ENCODE peak calls at places on chromosomes 3 and 15, in six cellular contexts. C is mesenchymal stem cell, S is IMR-90, T is trophoblast cell, L is H1, E is neuronal stem cell. R is an unnamed sample.
A peak's percentile ranks its signal among the peaks of the same experiment; 100 is the strongest.

GRCh38 chr15:70596354-70597055 is 166.9 kb downstream of the UACA start:
- DNase-seq in S (peak; percentile 91), E (no peak), C (peak; percentile 88), T (no peak), L (no peak), R (no peak)

GRCh38 chr3:66036586-66037061 is 2.1 kb downstream of the MAGI1 start:
- DNase-seq in S (peak; percentile 50), L (no peak), C (peak; percentile 85), E (no peak), T (peak; percentile 6), R (peak; percentile 91)

GRCh38 chr15:77002954-77003912 is 8.3 kb downstream of the PSTPIP1 start:
- DNase-seq in C (no peak), T (peak; percentile 29), E (no peak), L (no peak), S (no peak), R (no peak)

GRCh38 chr15:86167816-86168215 is 88.1 kb downstream of the AGBL1 start:
- DNase-seq in C (no peak), T (no peak), S (no peak), E (no peak), L (no peak), R (no peak)

GRCh38 chr15:67825880-67826716 is 789 bp downstream of the SKOR1 start:
- DNase-seq in E (no peak), S (no peak), L (no peak), C (no peak), T (no peak), R (no peak)

GRCh38 chr15:90620379-90621134 is 90.8 kb downstream of the CRTC3 start:
- DNase-seq in T (no peak), E (no peak), C (no peak), L (no peak), S (no peak), R (no peak)

GRCh38 chr15:94008101-94009080 is 223.0 kb upstream of the MCTP2 start:
- DNase-seq in C (peak; percentile 14), T (no peak), S (peak; percentile 26), E (no peak), L (no peak), R (peak; percentile 11)

GRCh38 chr15:39582977-39583585 is 2.2 kb downstream of the THBS1 start:
- DNase-seq in E (no peak), S (no peak), L (no peak), T (no peak), C (no peak), R (no peak)

GRCh38 chr15:71294636-71295241 is 179.5 kb downstream of the THSD4 start:
- DNase-seq in E (no peak), S (peak; percentile 91), C (peak; percentile 65), L (no peak), T (peak; percentile 92), R (no peak)

GRCh38 chr3:30672287-30672735 is 65.9 kb downstream of the TGFBR2 start:
- DNase-seq in L (no peak), S (no peak), E (no peak), T (peak; percentile 43), C (no peak), R (no peak)

GRCh38 chr15:77834276-77834990 is 201.7 kb upstream of the LINGO1 start:
- DNase-seq in S (no peak), T (no peak), E (no peak), C (no peak), L (no peak), R (no peak)

GRCh38 chr3:5001135-5001534 is 21.9 kb downstream of the BHLHE40 start:
- DNase-seq in E (no peak), C (no peak), S (no peak), T (no peak), L (no peak), R (no peak)

GRCh38 chr3:110932515-110933095 is 139.0 kb upstream of the NECTIN3 start:
- DNase-seq in C (no peak), S (peak; percentile 16), L (no peak), E (no peak), T (no peak), R (peak; percentile 25)

GRCh38 chr3:72010044-72010443 is 225.1 kb upstream of the PROK2 start:
- DNase-seq in L (no peak), S (no peak), C (no peak), E (no peak), T (no peak), R (no peak)

GRCh38 chr15:84816694-84817460 is at the start of gene ALPK3:
- DNase-seq in L (no peak), C (peak; percentile 46), E (peak; percentile 33), T (peak; percentile 54), S (no peak), R (peak; percentile 83)

GRCh38 chr15:61086001-61086400 is 143.1 kb downstream of the RORA start:
- DNase-seq in L (no peak), T (no peak), S (no peak), C (no peak), E (no peak), R (peak; percentile 44)

DNA sequence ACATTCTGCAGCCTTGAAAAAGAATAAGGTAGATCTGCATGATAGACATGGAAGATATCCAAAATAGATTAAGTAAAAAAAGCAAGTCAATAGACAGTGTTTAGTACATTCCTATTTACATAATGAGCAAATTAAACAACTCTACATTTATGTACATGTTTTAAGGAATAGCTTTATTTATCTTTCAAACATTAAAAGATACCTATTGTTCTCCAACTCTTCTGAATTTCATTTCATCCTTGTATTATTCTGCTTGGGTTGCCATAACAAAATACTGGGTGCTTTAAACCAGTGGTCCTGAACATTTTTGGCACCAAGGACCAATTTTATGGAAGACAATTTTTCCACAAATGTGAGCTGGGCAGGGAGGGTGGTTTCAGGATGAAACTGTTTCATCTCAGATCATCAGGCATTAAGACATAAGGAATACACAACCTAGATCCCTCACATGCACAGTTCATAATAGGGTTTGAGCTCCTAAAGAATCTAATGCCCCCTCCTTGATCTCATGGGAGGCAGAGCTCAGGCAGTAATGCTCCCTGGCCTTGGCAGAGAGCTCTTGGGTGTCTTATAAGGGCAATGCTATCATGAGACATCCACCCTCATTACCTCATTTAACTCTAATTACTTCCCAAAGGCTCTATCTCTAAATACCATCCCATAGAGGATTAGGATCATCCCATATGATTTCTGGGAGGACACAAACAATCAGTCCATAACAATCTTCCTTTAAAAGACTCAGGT is 6.8 kb upstream of the KATNBL1 start:
- DNase-seq in S (no peak), E (no peak), L (no peak), C (no peak), T (no peak), R (no peak)
- H3K4me3 ChIP-seq in S (no peak overlapping the region), E (no peak overlapping the region), L (no peak overlapping the region), C (no peak overlapping the region), T (no peak overlapping the region), R (no peak overlapping the region)

GRCh38 chr3:184275961-184276910 is at the start of gene ECE2:
- DNase-seq in L (no peak), S (no peak), E (no peak), T (no peak), C (no peak), R (no peak)
- H3K23ac ChIP-seq in L (peak within 1 kb of the TSS; percentile 71), S (peak within 1 kb of the TSS; percentile 82), E (peak within 1 kb of the TSS; percentile 50), T (no peak within 1 kb of the TSS), C (no peak within 1 kb of the TSS), R (peak within 1 kb of the TSS; percentile 66)

GRCh38 chr3:12840591-12841084 is 727 bp downstream of the RPL32 start:
- DNase-seq in E (no peak), T (no peak), L (no peak), S (no peak), C (no peak), R (no peak)
- H3K4ac ChIP-seq in E (no peak overlapping the region), T (peak overlapping the region; percentile 95), L (peak overlapping the region; percentile 0), S (peak overlapping the region; percentile 93), C (peak overlapping the region; percentile 80), R (peak overlapping the region; percentile 89)

DNA sequence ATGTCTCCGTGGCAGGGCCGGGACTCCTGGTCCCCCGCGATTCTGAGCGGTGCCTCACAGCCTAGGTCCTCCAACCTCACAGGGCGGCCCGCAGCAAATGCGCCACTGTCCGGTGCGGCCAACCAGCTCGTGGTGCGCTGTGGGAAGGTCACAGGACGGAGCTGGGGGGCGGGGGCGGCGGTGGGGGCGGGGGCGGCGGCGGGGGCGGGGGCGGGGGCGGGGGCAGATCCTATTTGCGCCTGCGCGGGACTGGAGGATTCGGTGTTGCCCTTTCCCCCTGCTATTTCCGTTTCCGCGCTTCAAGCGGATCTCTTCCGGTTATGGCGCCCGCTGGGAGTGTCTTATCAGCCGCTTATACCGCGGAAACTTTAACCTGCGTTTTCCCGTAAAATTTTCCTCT is 106.7 kb upstream of the SNRPN start:
- DNase-seq in T (no peak), C (peak; percentile 66), S (peak; percentile 57), L (no peak), E (no peak), R (peak; percentile 78)
- H3K4me3 ChIP-seq in T (peak overlapping the region; percentile 53), C (peak overlapping the region; percentile 57), S (peak overlapping the region; percentile 62), L (peak overlapping the region; percentile 11), E (peak overlapping the region; percentile 71), R (no peak overlapping the region)

GRCh38 chr3:62682826-62683225 is 192.4 kb downstream of the CADPS start:
- DNase-seq in S (no peak), E (no peak), T (no peak), L (no peak), C (no peak), R (no peak)
- H3K23ac ChIP-seq in S (no peak overlapping the region), E (no peak overlapping the region), T (no peak overlapping the region), L (no peak overlapping the region), C (no peak overlapping the region), R (no peak overlapping the region)

DNA sequence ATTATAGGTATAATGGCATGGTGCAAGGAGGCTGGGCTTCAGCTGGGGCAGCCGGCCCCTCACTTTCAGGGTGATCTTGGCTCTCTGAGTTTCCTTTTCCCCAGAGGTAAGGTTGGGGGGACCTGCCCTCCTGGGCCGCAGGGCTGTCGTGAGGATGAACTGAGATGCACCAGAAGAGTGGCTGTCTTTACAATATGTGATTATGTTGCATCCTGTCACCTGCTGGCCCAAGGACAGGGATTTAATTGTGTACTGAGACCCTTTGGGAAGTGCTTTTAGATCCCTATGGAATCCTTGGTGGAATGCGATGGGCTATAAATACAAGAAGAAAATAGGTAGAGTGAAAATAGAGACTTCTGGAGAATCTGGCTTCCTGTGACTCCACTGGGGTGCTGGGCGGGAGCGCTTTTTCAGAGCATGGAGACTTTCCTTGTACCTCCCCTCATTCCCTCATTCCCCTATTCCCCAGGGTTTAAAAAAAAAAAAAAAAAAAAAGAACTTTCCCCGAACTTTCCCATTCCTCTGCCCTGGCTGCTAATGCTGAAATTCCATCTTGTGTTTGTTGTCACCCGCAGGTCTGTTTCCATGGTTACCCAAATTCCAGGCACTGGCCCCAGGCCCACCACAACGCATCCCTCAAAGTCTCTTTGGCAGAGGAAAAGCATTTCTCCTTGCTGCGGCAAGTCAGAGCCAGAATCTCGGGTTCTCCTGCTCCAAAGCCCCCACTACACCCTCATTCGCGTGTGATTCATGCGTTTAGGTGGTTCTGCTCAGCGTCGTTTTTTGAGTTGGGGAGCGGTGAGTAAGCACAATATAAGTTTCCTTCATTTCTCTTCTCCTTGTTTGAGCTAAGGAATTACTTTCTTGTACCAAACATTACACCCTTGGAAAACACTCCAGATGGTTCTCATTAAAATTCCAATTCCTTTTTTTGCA is 21.8 kb downstream of the ANAPC13 start:
- DNase-seq in S (peak; percentile 99), T (peak; percentile 95), E (peak; percentile 94), L (peak; percentile 79), C (peak; percentile 89), R (peak; percentile 99)
- H3K4ac ChIP-seq in S (peak overlapping the region; percentile 98), T (peak overlapping the region; percentile 19), E (no peak overlapping the region), L (no peak overlapping the region), C (no peak overlapping the region), R (no peak overlapping the region)